ENCODE peak calls at places on chromosomes 4 and X, in four cellular contexts. M, D, L and I are unnamed samples.

GRCh38 chrX:107684956-107685385 is 56.7 kb downstream of the PRPS1 start:
- DNase-seq in D (no peak), M (peak; percentile 75), L (peak; percentile 85), I (peak; percentile 83)

GRCh38 chrX:42495139-42495538 is 282.8 kb downstream of the PPP1R2C start:
- DNase-seq in M (no peak), L (no peak), D (no peak), I (no peak)

GRCh38 chrX:131792789-131793462 is 230.2 kb upstream of the STK26 start:
- DNase-seq in M (no peak), L (peak; percentile 32), D (peak; percentile 93), I (no peak)

GRCh38 chr4:36343501-36343900 is 62.1 kb downstream of the DTHD1 start:
- DNase-seq in M (no peak), D (no peak), L (no peak), I (no peak)

GRCh38 chr4:7518871-7519637 is 84.3 kb upstream of the PSAPL1 start:
- DNase-seq in D (no peak), L (no peak), M (no peak), I (no peak)

GRCh38 chr4:19216495-19216894 is 1035.2 kb upstream of the SLIT2 start:
- DNase-seq in M (no peak), D (no peak), L (no peak), I (no peak)

GRCh38 chrX:110293658-110294453 is 24.0 kb downstream of the AMMECR1 start:
- DNase-seq in L (no peak), D (peak; percentile 46), M (no peak), I (no peak)

GRCh38 chr4:71711044-71711984 is 72.6 kb downstream of the GC start:
- DNase-seq in L (no peak), M (no peak), D (no peak), I (no peak)

GRCh38 chr4:121943941-121944340 is 7.9 kb downstream of the TRPC3 start:
- DNase-seq in M (peak; percentile 45), L (no peak), D (no peak), I (no peak)

GRCh38 chr4:182245541-182246245 is 2.5 kb downstream of the TENM3 start:
- DNase-seq in M (no peak), L (no peak), D (no peak), I (no peak)

GRCh38 chr4:102734591-102735385 is 26.0 kb downstream of the MANBA start:
- DNase-seq in M (no peak), L (no peak), D (peak; percentile 84), I (no peak)

GRCh38 chr4:183728223-183729068 is 69.4 kb downstream of the TRAPPC11 start:
- DNase-seq in M (no peak), D (no peak), L (no peak), I (no peak)

GRCh38 chrX:155767101-155767878 is 113.9 kb upstream of the VAMP7 start:
- DNase-seq in M (peak; percentile 49), D (peak; percentile 74), L (no peak), I (peak; percentile 74)

GRCh38 chrX:144531877-144532276 is 648.0 kb downstream of the UBE2NL start:
- DNase-seq in M (no peak), D (no peak), L (no peak), I (no peak)

GRCh38 chr4:122384245-122384644 is 5.4 kb downstream of the ADAD1 start:
- DNase-seq in D (no peak), M (no peak), L (no peak), I (no peak)

GRCh38 chr4:64341711-64342110 is 67.5 kb downstream of the TECRL start:
- DNase-seq in D (no peak), L (no peak), M (no peak), I (no peak)

GRCh38 chr4:28523791-28524190 is 1663.2 kb downstream of the STIM2 start:
- DNase-seq in D (no peak), L (no peak), M (no peak), I (no peak)

GRCh38 chr4:88599714-88600113 is 7.4 kb downstream of the HERC3 start:
- DNase-seq in M (no peak), L (no peak), D (no peak), I (no peak)

GRCh38 chr4:168474660-168475320 is 5.5 kb downstream of the DDX60L start:
- DNase-seq in D (no peak), M (no peak), L (no peak), I (no peak)

GRCh38 chr4:148497258-148497657 is 55.0 kb upstream of the NR3C2 start:
- DNase-seq in L (no peak), D (no peak), M (no peak), I (no peak)

GRCh38 chr4:95108883-95109421 is 351.2 kb downstream of the BMPR1B start:
- DNase-seq in M (no peak), D (peak; percentile 55), L (no peak), I (peak; percentile 23)

GRCh38 chr4:159446266-159446976 is 343.5 kb downstream of the RAPGEF2 start:
- DNase-seq in D (peak; percentile 84), L (no peak), M (peak; percentile 31), I (peak; percentile 76)

GRCh38 chr4:648579-649292 is 23.4 kb downstream of the PDE6B start:
- DNase-seq in M (no peak), L (no peak), D (no peak), I (no peak)

GRCh38 chr4:169251291-169252235 is 19.2 kb downstream of the SH3RF1 start:
- DNase-seq in M (no peak), D (no peak), L (no peak), I (peak; percentile 58)

GRCh38 chr4:44791842-44792241 is 65.5 kb upstream of the GNPDA2 start:
- DNase-seq in M (no peak), D (no peak), L (no peak), I (no peak)

GRCh38 chr4:155473420-155474095 is 96.8 kb upstream of the MAP9 start:
- DNase-seq in M (no peak), L (no peak), D (peak; percentile 30), I (peak; percentile 93)

GRCh38 chr4:127656047-127656680 is 23.4 kb downstream of the INTU start:
- DNase-seq in M (no peak), L (no peak), D (no peak), I (no peak)

GRCh38 chr4:107740950-107741701 is 21.1 kb upstream of the PAPSS1 start:
- DNase-seq in L (no peak), M (no peak), D (peak; percentile 60), I (peak; percentile 81)

GRCh38 chrX:13212191-13212651 is 107.6 kb downstream of the ATXN3L start:
- DNase-seq in M (no peak), L (no peak), D (peak; percentile 13), I (peak; percentile 82)

GRCh38 chrX:49160908-49161307 is 1.6 kb upstream of the MAGIX start:
- DNase-seq in M (no peak), D (no peak), L (no peak), I (no peak)
- H3K9me1 ChIP-seq in M (no peaks in the 10 kb centered on the region), D (no peaks in the 10 kb centered on the region), L (no peaks in the 10 kb centered on the region), I (no peaks in the 10 kb centered on the region)

GRCh38 chr4:18021470-18021719 is 160 bp downstream of the LCORL start:
- DNase-seq in L (no peak), M (no peak), D (peak; percentile 20), I (no peak)
- H3K9me1 ChIP-seq in L (no peaks in the 10 kb centered on the region), M (no peaks in the 10 kb centered on the region), D (no peaks in the 10 kb centered on the region), I (no peaks in the 10 kb centered on the region)

GRCh38 chrX:151084454-151084853 is 91.9 kb upstream of the GPR50 start:
- DNase-seq in L (no peak), D (no peak), M (no peak), I (no peak)

GRCh38 chrX:151082077-151082948 is 94.1 kb upstream of the GPR50 start:
- DNase-seq in D (peak; percentile 22), M (peak; percentile 71), L (no peak), I (peak; percentile 42)

GRCh38 chrX:151081016-151081415 is 95.4 kb upstream of the GPR50 start:
- DNase-seq in D (no peak), M (no peak), L (no peak), I (no peak)

GRCh38 chrX:151088221-151088620 is 88.2 kb upstream of the GPR50 start:
- DNase-seq in L (peak; percentile 9), D (no peak), M (no peak), I (no peak)

GRCh38 chrX:151085207-151085606 is 91.2 kb upstream of the GPR50 start:
- DNase-seq in D (no peak), L (no peak), M (no peak), I (no peak)
- H3K9me1 ChIP-seq in D (no peaks in the 10 kb centered on the region), L (no peaks in the 10 kb centered on the region), M (no peaks in the 10 kb centered on the region), I (no peaks in the 10 kb centered on the region)

DNA sequence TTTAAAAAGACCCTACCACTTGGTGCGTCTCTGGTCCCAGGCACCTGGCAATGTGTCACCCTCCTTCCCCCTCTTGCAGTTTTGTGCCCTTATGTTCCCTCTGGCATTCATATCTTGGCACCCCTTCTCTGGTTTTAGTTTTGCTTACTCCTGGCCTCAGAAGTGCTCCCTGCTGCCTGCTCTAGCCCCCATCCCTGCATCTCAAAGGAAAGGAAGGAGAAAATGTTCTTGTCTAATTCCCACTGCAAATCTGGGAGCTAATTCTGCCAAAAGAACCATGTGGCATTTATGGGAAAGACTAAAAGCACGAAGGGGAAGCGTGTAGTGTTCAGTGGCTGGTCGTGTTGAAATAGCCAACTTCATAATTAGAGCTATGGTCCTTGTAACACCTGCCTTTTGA is 340.1 kb upstream of the RPS6KA3 start:
- DNase-seq in M (no peak), L (no peak), D (no peak), I (no peak)
- H3K9me1 ChIP-seq in M (no peaks in the 10 kb centered on the region), L (no peaks in the 10 kb centered on the region), D (no peaks in the 10 kb centered on the region), I (no peaks in the 10 kb centered on the region)

GRCh38 chr4:151950993-151951726 is 190.4 kb upstream of the GATB start:
- DNase-seq in M (no peak), D (no peak), L (no peak), I (no peak)
- H3K9me1 ChIP-seq in M (no peaks in the 10 kb centered on the region), D (no peaks in the 10 kb centered on the region), L (no peaks in the 10 kb centered on the region), I (no peaks in the 10 kb centered on the region)

GRCh38 chrX:150348365-150348764 is 14.8 kb upstream of the MAMLD1 start:
- DNase-seq in M (no peak), L (no peak), D (no peak), I (no peak)
- H3K9me1 ChIP-seq in M (no peaks in the 10 kb centered on the region), L (no peaks in the 10 kb centered on the region), D (no peaks in the 10 kb centered on the region), I (no peaks in the 10 kb centered on the region)

DNA sequence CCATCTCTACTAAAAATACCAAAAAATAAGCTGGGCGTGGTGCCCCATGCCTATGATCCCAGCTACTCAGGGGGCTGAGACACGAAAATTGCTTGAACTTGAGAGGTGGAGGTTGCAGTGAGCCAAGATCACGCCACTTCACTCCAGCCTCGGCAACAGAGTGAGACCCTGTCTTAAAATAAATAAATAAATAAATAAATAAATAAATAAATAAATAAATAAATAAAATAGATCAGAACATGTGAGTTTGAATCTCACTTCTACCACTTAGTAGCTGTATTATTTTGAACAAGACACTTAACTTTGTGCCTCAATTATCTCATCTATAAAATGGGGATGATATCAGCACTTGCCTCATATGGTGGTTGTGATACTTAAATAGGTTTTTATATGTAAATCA is 90.2 kb downstream of the C4orf51 start:
- DNase-seq in L (no peak), M (no peak), D (no peak), I (no peak)
- H3K9me1 ChIP-seq in L (no peaks in the 10 kb centered on the region), M (no peaks in the 10 kb centered on the region), D (peaks cover 11% of the 10 kb centered on the region), I (no peaks in the 10 kb centered on the region)

GRCh38 chrX:19626230-19626629 is 110.9 kb upstream of the MAP3K15 start:
- DNase-seq in M (no peak), L (no peak), D (no peak), I (no peak)
- H3K9me1 ChIP-seq in M (no peaks in the 10 kb centered on the region), L (no peaks in the 10 kb centered on the region), D (no peaks in the 10 kb centered on the region), I (no peaks in the 10 kb centered on the region)

GRCh38 chr4:30717208-30718020 is 2.8 kb upstream of the PCDH7 start:
- DNase-seq in L (no peak), D (peak; percentile 70), M (no peak), I (peak; percentile 84)
- H3K9me1 ChIP-seq in L (no peaks in the 10 kb centered on the region), D (no peaks in the 10 kb centered on the region), M (no peaks in the 10 kb centered on the region), I (no peaks in the 10 kb centered on the region)

GRCh38 chr4:24754586-24754985 is 40.8 kb upstream of the SOD3 start:
- DNase-seq in D (no peak), L (no peak), M (no peak), I (peak; percentile 3)
- H3K9me1 ChIP-seq in D (no peaks in the 10 kb centered on the region), L (no peaks in the 10 kb centered on the region), M (no peaks in the 10 kb centered on the region), I (no peaks in the 10 kb centered on the region)